ENCODE peak calls at places on chromosome 17, in ten cellular contexts. S, Y, T, R, D, F, A, M, I and Q are unnamed samples.
A peak's percentile ranks its signal among the peaks of the same experiment; 100 is the strongest.

GRCh38 chr17:14143678-14144077 is 74.4 kb downstream of the COX10 start:
- DNase-seq in S (peak; percentile 17), Y (no peak), T (no peak), R (no peak), D (peak; percentile 15), F (peak; percentile 20), A (no peak), M (no peak), I (no peak), Q (no peak)

GRCh38 chr17:60421273-60422161 is 772 bp upstream of the CHCT1 start:
- DNase-seq in S (peak; percentile 77), Y (peak; percentile 67), T (peak; percentile 94), R (peak; percentile 87), D (peak; percentile 33), F (peak; percentile 78), A (peak; percentile 85), M (peak; percentile 62), I (no peak), Q (peak; percentile 72)

GRCh38 chr17:17722906-17723353 is 41.7 kb downstream of the RAI1 start:
- DNase-seq in S (no peak), Y (no peak), T (peak; percentile 82), R (no peak), D (no peak), F (no peak), A (no peak), M (no peak), I (no peak), Q (no peak)

GRCh38 chr17:9090641-9091096 is 69.4 kb downstream of the NTN1 start:
- DNase-seq in S (no peak), Y (peak; percentile 51), T (peak; percentile 47), R (no peak), D (no peak), F (no peak), A (peak; percentile 75), M (no peak), I (no peak), Q (no peak)

GRCh38 chr17:47072881-47073280 is 93.8 kb upstream of the RPRML start:
- DNase-seq in S (no peak), Y (peak; percentile 42), T (no peak), R (no peak), D (peak; percentile 33), F (no peak), A (peak; percentile 68), M (peak; percentile 9), I (no peak), Q (no peak)

GRCh38 chr17:81049372-81049911 is 14.5 kb downstream of the BAIAP2 start:
- DNase-seq in S (no peak), Y (no peak), T (no peak), R (no peak), D (no peak), F (no peak), A (no peak), M (no peak), I (no peak), Q (no peak)

GRCh38 chr17:79242873-79243602 is 168.4 kb downstream of the ENGASE start:
- DNase-seq in S (no peak), Y (no peak), T (no peak), R (no peak), D (no peak), F (no peak), A (no peak), M (no peak), I (no peak), Q (no peak)

GRCh38 chr17:11618861-11619566 is 20.7 kb downstream of the DNAH9 start:
- DNase-seq in S (peak; percentile 86), Y (no peak), T (no peak), R (no peak), D (no peak), F (no peak), A (no peak), M (no peak), I (no peak), Q (no peak)

GRCh38 chr17:38892083-38892482 is 22.2 kb downstream of the LASP1 start:
- DNase-seq in S (no peak), Y (no peak), T (no peak), R (no peak), D (no peak), F (no peak), A (no peak), M (no peak), I (no peak), Q (no peak)

GRCh38 chr17:38728290-38728831 is 1.8 kb upstream of the CISD3 start:
- DNase-seq in S (peak; percentile 52), Y (no peak), T (no peak), R (no peak), D (no peak), F (no peak), A (no peak), M (no peak), I (no peak), Q (peak; percentile 86)

GRCh38 chr17:66281671-66282369 is 20.6 kb upstream of the PRKCA start:
- DNase-seq in S (no peak), Y (no peak), T (no peak), R (no peak), D (no peak), F (no peak), A (no peak), M (no peak), I (no peak), Q (no peak)

GRCh38 chr17:72726936-72727335 is 365.6 kb downstream of the SLC39A11 start:
- DNase-seq in S (peak; percentile 11), Y (no peak), T (no peak), R (no peak), D (peak; percentile 77), F (no peak), A (no peak), M (peak; percentile 34), I (no peak), Q (peak; percentile 35)

GRCh38 chr17:73952136-73952497 is 251.4 kb upstream of the RPL38 start:
- DNase-seq in S (no peak), Y (no peak), T (no peak), R (no peak), D (no peak), F (no peak), A (no peak), M (no peak), I (no peak), Q (no peak)

GRCh38 chr17:57288034-57288752 is 31.9 kb downstream of the MSI2 start:
- DNase-seq in S (no peak), Y (no peak), T (no peak), R (no peak), D (peak; percentile 33), F (no peak), A (no peak), M (peak; percentile 56), I (no peak), Q (no peak)

GRCh38 chr17:17946104-17946503 is 26.1 kb downstream of the TOM1L2 start:
- DNase-seq in S (no peak), Y (no peak), T (no peak), R (no peak), D (no peak), F (no peak), A (no peak), M (no peak), I (no peak), Q (no peak)

GRCh38 chr17:47203984-47204721 is 5.0 kb upstream of the MYL4 start:
- DNase-seq in S (no peak), Y (no peak), T (no peak), R (no peak), D (peak; percentile 64), F (no peak), A (no peak), M (no peak), I (no peak), Q (peak; percentile 45)

GRCh38 chr17:31051517-31051916 is 43.3 kb upstream of the NF1 start:
- DNase-seq in S (no peak), Y (no peak), T (no peak), R (no peak), D (no peak), F (no peak), A (no peak), M (no peak), I (no peak), Q (no peak)

GRCh38 chr17:77844681-77845080 is 113.8 kb upstream of the TNRC6C start:
- DNase-seq in S (no peak), Y (no peak), T (no peak), R (no peak), D (no peak), F (no peak), A (no peak), M (no peak), I (no peak), Q (no peak)

GRCh38 chr17:6643460-6644125 is 2.7 kb downstream of the TXNDC17 start:
- DNase-seq in S (no peak), Y (no peak), T (no peak), R (no peak), D (peak; percentile 66), F (no peak), A (no peak), M (no peak), I (no peak), Q (no peak)

DNA sequence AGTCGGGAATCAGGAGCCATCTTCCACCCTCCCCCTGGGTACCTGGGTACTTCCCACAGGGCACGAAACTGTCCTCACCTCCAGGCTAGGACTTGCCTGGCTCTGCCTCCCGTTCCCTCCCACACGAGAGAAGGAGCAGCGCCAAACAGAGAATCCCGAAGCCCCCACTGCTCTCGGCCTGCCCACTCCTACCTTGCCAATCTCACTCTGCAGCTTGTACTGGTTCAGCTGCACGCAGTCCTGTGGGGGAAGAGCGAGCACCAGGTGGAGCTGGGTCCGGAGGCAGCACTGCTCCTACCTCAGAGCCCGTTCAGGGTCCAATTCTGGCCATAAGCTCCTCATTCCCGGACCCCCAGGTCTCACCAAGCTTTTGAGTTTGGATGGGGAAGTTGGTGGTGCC is 8.7 kb downstream of the CAMKK1 start:
- DNase-seq in S (no peak), Y (no peak), T (no peak), R (no peak), D (no peak), F (no peak), A (no peak), M (no peak), I (no peak), Q (no peak)
- H3K27ac ChIP-seq in S (no peak overlapping the region), Y (no peak overlapping the region), T (no peak overlapping the region), R (no peak overlapping the region), D (no peak overlapping the region), F (no peak overlapping the region), A (no peak overlapping the region), M (no peak overlapping the region), I (no peak overlapping the region), Q (no peak overlapping the region)

GRCh38 chr17:76733618-76733957 is 3.5 kb downstream of the SRSF2 start:
- DNase-seq in S (no peak), Y (no peak), T (no peak), R (no peak), D (no peak), F (no peak), A (no peak), M (no peak), I (no peak), Q (no peak)
- H3K4me3 ChIP-seq in S (peak overlapping the region; percentile 88), Y (no peak overlapping the region), T (no peak overlapping the region), R (no peak overlapping the region), D (no peak overlapping the region), F (peak overlapping the region; percentile 90), A (no peak overlapping the region), M (peak overlapping the region; percentile 96), I (no peak overlapping the region), Q (no peak overlapping the region)

GRCh38 chr17:15385305-15385704 is 43.9 kb upstream of the TEKT3 start:
- DNase-seq in S (no peak), Y (no peak), T (no peak), R (no peak), D (peak; percentile 31), F (no peak), A (no peak), M (peak; percentile 50), I (no peak), Q (no peak)
- H3K27ac ChIP-seq in S (peak overlapping the region; percentile 17), Y (no peak overlapping the region), T (no peak overlapping the region), R (no peak overlapping the region), D (no peak overlapping the region), F (no peak overlapping the region), A (no peak overlapping the region), M (no peak overlapping the region), I (no peak overlapping the region), Q (no peak overlapping the region)

GRCh38 chr17:28341516-28341915 is 6.0 kb downstream of the TNFAIP1 start:
- DNase-seq in S (no peak), Y (no peak), T (no peak), R (no peak), D (no peak), F (no peak), A (no peak), M (no peak), I (no peak), Q (no peak)
- H3K4me3 ChIP-seq in S (no peak overlapping the region), Y (no peak overlapping the region), T (no peak overlapping the region), R (no peak overlapping the region), D (no peak overlapping the region), F (no peak overlapping the region), A (no peak overlapping the region), M (no peak overlapping the region), I (no peak overlapping the region), Q (no peak overlapping the region)